ENCODE peak calls at places on chromosome X, in six cellular contexts. A, Z, P, B, V and G are unnamed samples.

GRCh38 chrX:1400049-1400448 is 8.1 kb upstream of the SLC25A6 start:
- DNase-seq in Z (no peak), V (peak; percentile 22), B (no peak), A (no peak), P (no peak), G (no peak)

GRCh38 chrX:153769865-153770605 is 6.0 kb downstream of the PLXNB3 start:
- DNase-seq in Z (no peak), A (no peak), B (no peak), P (no peak), V (peak; percentile 85), G (no peak)

GRCh38 chrX:31279359-31279758 is 207.5 kb upstream of the FTHL17 start:
- DNase-seq in A (no peak), B (no peak), Z (peak; percentile 14), P (no peak), V (no peak), G (no peak)

GRCh38 chrX:46184749-46185148 is 360.5 kb downstream of the ZNF674 start:
- DNase-seq in A (no peak), V (no peak), P (no peak), B (no peak), Z (no peak), G (no peak)

GRCh38 chrX:28229217-28229616 is 248.0 kb upstream of the DCAF8L1 start:
- DNase-seq in P (no peak), A (no peak), B (no peak), V (no peak), Z (no peak), G (no peak)

GRCh38 chrX:45400380-45400779 is 199.7 kb upstream of the DIPK2B start:
- DNase-seq in Z (peak; percentile 1), B (no peak), P (no peak), V (no peak), A (no peak), G (no peak)

GRCh38 chrX:129939986-129940385 is 34.0 kb downstream of the UTP14A start:
- DNase-seq in A (no peak), B (no peak), P (peak; percentile 2), Z (no peak), V (no peak), G (no peak)

GRCh38 chrX:15404712-15405111 is 20.5 kb upstream of the VEGFD start:
- DNase-seq in A (no peak), B (no peak), Z (peak; percentile 1), V (no peak), P (no peak), G (no peak)

GRCh38 chrX:57595381-57595811 is 3.6 kb downstream of the ZXDB start:
- DNase-seq in Z (peak; percentile 21), A (no peak), V (no peak), B (peak; percentile 12), P (no peak), G (no peak)

GRCh38 chrX:123881330-123881729 is 21.5 kb downstream of the XIAP start:
- DNase-seq in A (no peak), B (no peak), V (no peak), Z (no peak), P (no peak), G (no peak)

GRCh38 chrX:7330551-7330950 is 182.6 kb upstream of the PUDP start:
- DNase-seq in A (no peak), B (no peak), Z (no peak), V (no peak), P (no peak), G (no peak)

GRCh38 chrX:97672608-97673007 is 788.9 kb downstream of the RPA4 start:
- DNase-seq in Z (no peak), A (no peak), P (peak; percentile 89), B (no peak), V (no peak), G (no peak)

GRCh38 chrX:106959897-106960296 is 39.7 kb downstream of the CLDN2 start:
- DNase-seq in B (no peak), Z (peak; percentile 58), P (no peak), V (no peak), A (no peak), G (no peak)

GRCh38 chrX:69321789-69322188 is 156.5 kb upstream of the PJA1 start:
- DNase-seq in V (no peak), B (no peak), Z (no peak), P (no peak), A (no peak), G (no peak)

GRCh38 chrX:134236690-134237362 is at the start of gene CCDC160:
- DNase-seq in A (peak; percentile 7), P (no peak), Z (no peak), B (no peak), V (peak; percentile 93), G (peak; percentile 5)

GRCh38 chrX:91434351-91435168 is at the start of gene PABPC5:
- DNase-seq in V (peak; percentile 96), Z (peak; percentile 13), B (no peak), A (peak; percentile 69), P (peak; percentile 80), G (no peak)

GRCh38 chrX:124594017-124594651 is 247.8 kb downstream of the SH2D1A start:
- DNase-seq in P (no peak), A (no peak), Z (peak; percentile 38), B (no peak), V (no peak), G (no peak)

GRCh38 chrX:41108684-41109205 is 23.5 kb downstream of the USP9X start:
- DNase-seq in P (no peak), B (no peak), Z (no peak), V (peak; percentile 55), A (no peak), G (no peak)

GRCh38 chrX:72712094-72712755 is 1.9 kb downstream of the PHKA1 start:
- DNase-seq in P (no peak), V (no peak), B (no peak), A (no peak), Z (no peak), G (no peak)

GRCh38 chrX:148612431-148612830 is 112.0 kb downstream of the AFF2 start:
- DNase-seq in V (no peak), Z (no peak), B (no peak), P (no peak), A (no peak), G (no peak)

GRCh38 chrX:71623714-71624113 is 5.4 kb upstream of the CXCR3 start:
- DNase-seq in Z (no peak), V (no peak), P (no peak), B (no peak), A (no peak), G (no peak)

GRCh38 chrX:43750248-43750676 is 94.2 kb downstream of the MAOA start:
- DNase-seq in Z (peak; percentile 62), A (peak; percentile 1), B (peak; percentile 45), V (no peak), P (peak; percentile 54), G (peak; percentile 16)

GRCh38 chrX:19673334-19674040 is 158.2 kb upstream of the MAP3K15 start:
- DNase-seq in B (no peak), P (no peak), V (peak; percentile 84), Z (peak; percentile 85), A (peak; percentile 3), G (no peak)

GRCh38 chrX:12741416-12741815 is 49.8 kb upstream of the PRPS2 start:
- DNase-seq in Z (peak; percentile 16), P (no peak), B (no peak), A (no peak), V (no peak), G (no peak)